ENCODE peak calls at places on chromosomes 5 and 9, in ten cellular contexts. One of them, this sample, is unnamed.

GRCh38 chr9:14315754-14316573 is 2.0 kb upstream of the NFIB start:
- DNase-seq in C1 segment of cervical spinal cord: no peak
- DNase-seq in stimulated activated CD4-positive, alpha-beta T cell treated with anti-CD3 and anti-CD28 coated beads, Interleukin-4, amount 100 ng/mL, for 4 hours: no peak
- DNase-seq in HT-29: peak; percentile 59
- DNase-seq in NCI-H510A treated with DMSO at 0.1 percent for 48 hours: peak; percentile 26
- DNase-seq in upper lobe of left lung: peak; percentile 78
- DNase-seq in activated CD4-positive, alpha-beta T cell treated with anti-CD3 and anti-CD28 coated beads, Interleukin-2, amount 50 U/mL, for 4 hours: no peak
- DNase-seq in iris pigment epithelial cell: peak; percentile 54
- DNase-seq in NCI-H1105 treated with DMSO at 0.1 percent for 48 hours: no peak
- DNase-seq in GM23338: peak; percentile 69
- DNase-seq in this sample: peak; percentile 56

GRCh38 chr5:126552614-126553013 is 42.4 kb downstream of the ALDH7A1 start:
- DNase-seq in C1 segment of cervical spinal cord: no peak
- DNase-seq in stimulated activated CD4-positive, alpha-beta T cell treated with anti-CD3 and anti-CD28 coated beads, Interleukin-4, amount 100 ng/mL, for 4 hours: no peak
- DNase-seq in HT-29: no peak
- DNase-seq in NCI-H510A treated with DMSO at 0.1 percent for 48 hours: no peak
- DNase-seq in upper lobe of left lung: no peak
- DNase-seq in activated CD4-positive, alpha-beta T cell treated with anti-CD3 and anti-CD28 coated beads, Interleukin-2, amount 50 U/mL, for 4 hours: no peak
- DNase-seq in iris pigment epithelial cell: no peak
- DNase-seq in NCI-H1105 treated with DMSO at 0.1 percent for 48 hours: no peak
- DNase-seq in GM23338: no peak
- DNase-seq in this sample: no peak

GRCh38 chr5:39151731-39152130 is 67.6 kb downstream of the FYB1 start:
- DNase-seq in C1 segment of cervical spinal cord: no peak
- DNase-seq in stimulated activated CD4-positive, alpha-beta T cell treated with anti-CD3 and anti-CD28 coated beads, Interleukin-4, amount 100 ng/mL, for 4 hours: no peak
- DNase-seq in HT-29: no peak
- DNase-seq in NCI-H510A treated with DMSO at 0.1 percent for 48 hours: no peak
- DNase-seq in upper lobe of left lung: no peak
- DNase-seq in activated CD4-positive, alpha-beta T cell treated with anti-CD3 and anti-CD28 coated beads, Interleukin-2, amount 50 U/mL, for 4 hours: no peak
- DNase-seq in iris pigment epithelial cell: no peak
- DNase-seq in NCI-H1105 treated with DMSO at 0.1 percent for 48 hours: no peak
- DNase-seq in GM23338: no peak
- DNase-seq in this sample: no peak

GRCh38 chr9:109452761-109453160 is 45.3 kb downstream of the PTPN3 start:
- DNase-seq in C1 segment of cervical spinal cord: no peak
- DNase-seq in stimulated activated CD4-positive, alpha-beta T cell treated with anti-CD3 and anti-CD28 coated beads, Interleukin-4, amount 100 ng/mL, for 4 hours: no peak
- DNase-seq in HT-29: no peak
- DNase-seq in NCI-H510A treated with DMSO at 0.1 percent for 48 hours: no peak
- DNase-seq in upper lobe of left lung: no peak
- DNase-seq in activated CD4-positive, alpha-beta T cell treated with anti-CD3 and anti-CD28 coated beads, Interleukin-2, amount 50 U/mL, for 4 hours: no peak
- DNase-seq in iris pigment epithelial cell: peak; percentile 97
- DNase-seq in NCI-H1105 treated with DMSO at 0.1 percent for 48 hours: no peak
- DNase-seq in GM23338: no peak
- DNase-seq in this sample: no peak

GRCh38 chr5:56410696-56411095 is 177.6 kb upstream of the ANKRD55 start:
- DNase-seq in C1 segment of cervical spinal cord: no peak
- DNase-seq in stimulated activated CD4-positive, alpha-beta T cell treated with anti-CD3 and anti-CD28 coated beads, Interleukin-4, amount 100 ng/mL, for 4 hours: no peak
- DNase-seq in HT-29: no peak
- DNase-seq in NCI-H510A treated with DMSO at 0.1 percent for 48 hours: no peak
- DNase-seq in upper lobe of left lung: peak; percentile 22
- DNase-seq in activated CD4-positive, alpha-beta T cell treated with anti-CD3 and anti-CD28 coated beads, Interleukin-2, amount 50 U/mL, for 4 hours: no peak
- DNase-seq in iris pigment epithelial cell: no peak
- DNase-seq in NCI-H1105 treated with DMSO at 0.1 percent for 48 hours: no peak
- DNase-seq in GM23338: no peak
- DNase-seq in this sample: no peak

GRCh38 chr9:15308511-15308910 is 1.5 kb upstream of the TTC39B start:
- DNase-seq in C1 segment of cervical spinal cord: no peak
- DNase-seq in stimulated activated CD4-positive, alpha-beta T cell treated with anti-CD3 and anti-CD28 coated beads, Interleukin-4, amount 100 ng/mL, for 4 hours: no peak
- DNase-seq in HT-29: no peak
- DNase-seq in NCI-H510A treated with DMSO at 0.1 percent for 48 hours: no peak
- DNase-seq in upper lobe of left lung: no peak
- DNase-seq in activated CD4-positive, alpha-beta T cell treated with anti-CD3 and anti-CD28 coated beads, Interleukin-2, amount 50 U/mL, for 4 hours: no peak
- DNase-seq in iris pigment epithelial cell: peak; percentile 86
- DNase-seq in NCI-H1105 treated with DMSO at 0.1 percent for 48 hours: no peak
- DNase-seq in GM23338: no peak
- DNase-seq in this sample: no peak

GRCh38 chr5:33479321-33479720 is 38.6 kb downstream of the TARS1 start:
- DNase-seq in C1 segment of cervical spinal cord: no peak
- DNase-seq in stimulated activated CD4-positive, alpha-beta T cell treated with anti-CD3 and anti-CD28 coated beads, Interleukin-4, amount 100 ng/mL, for 4 hours: no peak
- DNase-seq in HT-29: no peak
- DNase-seq in NCI-H510A treated with DMSO at 0.1 percent for 48 hours: no peak
- DNase-seq in upper lobe of left lung: no peak
- DNase-seq in activated CD4-positive, alpha-beta T cell treated with anti-CD3 and anti-CD28 coated beads, Interleukin-2, amount 50 U/mL, for 4 hours: no peak
- DNase-seq in iris pigment epithelial cell: peak; percentile 88
- DNase-seq in NCI-H1105 treated with DMSO at 0.1 percent for 48 hours: no peak
- DNase-seq in GM23338: no peak
- DNase-seq in this sample: no peak

GRCh38 chr5:122485226-122485625 is 173.2 kb downstream of the SNCAIP start:
- DNase-seq in C1 segment of cervical spinal cord: no peak
- DNase-seq in stimulated activated CD4-positive, alpha-beta T cell treated with anti-CD3 and anti-CD28 coated beads, Interleukin-4, amount 100 ng/mL, for 4 hours: no peak
- DNase-seq in HT-29: no peak
- DNase-seq in NCI-H510A treated with DMSO at 0.1 percent for 48 hours: no peak
- DNase-seq in upper lobe of left lung: no peak
- DNase-seq in activated CD4-positive, alpha-beta T cell treated with anti-CD3 and anti-CD28 coated beads, Interleukin-2, amount 50 U/mL, for 4 hours: no peak
- DNase-seq in iris pigment epithelial cell: no peak
- DNase-seq in NCI-H1105 treated with DMSO at 0.1 percent for 48 hours: no peak
- DNase-seq in GM23338: no peak
- DNase-seq in this sample: no peak

GRCh38 chr5:120396186-120396585 is 67.9 kb upstream of the PRR16 start:
- DNase-seq in C1 segment of cervical spinal cord: no peak
- DNase-seq in stimulated activated CD4-positive, alpha-beta T cell treated with anti-CD3 and anti-CD28 coated beads, Interleukin-4, amount 100 ng/mL, for 4 hours: no peak
- DNase-seq in HT-29: no peak
- DNase-seq in NCI-H510A treated with DMSO at 0.1 percent for 48 hours: no peak
- DNase-seq in upper lobe of left lung: no peak
- DNase-seq in activated CD4-positive, alpha-beta T cell treated with anti-CD3 and anti-CD28 coated beads, Interleukin-2, amount 50 U/mL, for 4 hours: no peak
- DNase-seq in iris pigment epithelial cell: peak; percentile 68
- DNase-seq in NCI-H1105 treated with DMSO at 0.1 percent for 48 hours: no peak
- DNase-seq in GM23338: no peak
- DNase-seq in this sample: no peak

GRCh38 chr9:108412755-108413154 is 443.0 kb downstream of the ACTL7B start:
- DNase-seq in C1 segment of cervical spinal cord: no peak
- DNase-seq in stimulated activated CD4-positive, alpha-beta T cell treated with anti-CD3 and anti-CD28 coated beads, Interleukin-4, amount 100 ng/mL, for 4 hours: no peak
- DNase-seq in HT-29: peak; percentile 31
- DNase-seq in NCI-H510A treated with DMSO at 0.1 percent for 48 hours: no peak
- DNase-seq in upper lobe of left lung: no peak
- DNase-seq in activated CD4-positive, alpha-beta T cell treated with anti-CD3 and anti-CD28 coated beads, Interleukin-2, amount 50 U/mL, for 4 hours: no peak
- DNase-seq in iris pigment epithelial cell: peak; percentile 8
- DNase-seq in NCI-H1105 treated with DMSO at 0.1 percent for 48 hours: no peak
- DNase-seq in GM23338: peak; percentile 93
- DNase-seq in this sample: no peak

GRCh38 chr5:59745422-59745863 is 148.1 kb downstream of the PDE4D start:
- DNase-seq in C1 segment of cervical spinal cord: no peak
- DNase-seq in stimulated activated CD4-positive, alpha-beta T cell treated with anti-CD3 and anti-CD28 coated beads, Interleukin-4, amount 100 ng/mL, for 4 hours: no peak
- DNase-seq in HT-29: no peak
- DNase-seq in NCI-H510A treated with DMSO at 0.1 percent for 48 hours: no peak
- DNase-seq in upper lobe of left lung: no peak
- DNase-seq in activated CD4-positive, alpha-beta T cell treated with anti-CD3 and anti-CD28 coated beads, Interleukin-2, amount 50 U/mL, for 4 hours: no peak
- DNase-seq in iris pigment epithelial cell: peak; percentile 100
- DNase-seq in NCI-H1105 treated with DMSO at 0.1 percent for 48 hours: no peak
- DNase-seq in GM23338: no peak
- DNase-seq in this sample: no peak

GRCh38 chr5:54646285-54647101 is 128.9 kb downstream of the SNX18 start:
- DNase-seq in C1 segment of cervical spinal cord: peak; percentile 57
- DNase-seq in stimulated activated CD4-positive, alpha-beta T cell treated with anti-CD3 and anti-CD28 coated beads, Interleukin-4, amount 100 ng/mL, for 4 hours: peak; percentile 14
- DNase-seq in HT-29: peak; percentile 39
- DNase-seq in NCI-H510A treated with DMSO at 0.1 percent for 48 hours: peak; percentile 30
- DNase-seq in upper lobe of left lung: peak; percentile 66
- DNase-seq in activated CD4-positive, alpha-beta T cell treated with anti-CD3 and anti-CD28 coated beads, Interleukin-2, amount 50 U/mL, for 4 hours: peak; percentile 25
- DNase-seq in iris pigment epithelial cell: peak; percentile 65
- DNase-seq in NCI-H1105 treated with DMSO at 0.1 percent for 48 hours: no peak
- DNase-seq in GM23338: peak; percentile 49
- DNase-seq in this sample: peak; percentile 49

GRCh38 chr5:130335116-130335515 is 430.9 kb downstream of the CHSY3 start:
- DNase-seq in C1 segment of cervical spinal cord: no peak
- DNase-seq in stimulated activated CD4-positive, alpha-beta T cell treated with anti-CD3 and anti-CD28 coated beads, Interleukin-4, amount 100 ng/mL, for 4 hours: no peak
- DNase-seq in HT-29: no peak
- DNase-seq in NCI-H510A treated with DMSO at 0.1 percent for 48 hours: no peak
- DNase-seq in upper lobe of left lung: no peak
- DNase-seq in activated CD4-positive, alpha-beta T cell treated with anti-CD3 and anti-CD28 coated beads, Interleukin-2, amount 50 U/mL, for 4 hours: no peak
- DNase-seq in iris pigment epithelial cell: peak; percentile 34
- DNase-seq in NCI-H1105 treated with DMSO at 0.1 percent for 48 hours: no peak
- DNase-seq in GM23338: no peak
- DNase-seq in this sample: no peak

GRCh38 chr5:140821375-140822280 is at the start of gene PCDHA5:
- DNase-seq in C1 segment of cervical spinal cord: no peak
- DNase-seq in stimulated activated CD4-positive, alpha-beta T cell treated with anti-CD3 and anti-CD28 coated beads, Interleukin-4, amount 100 ng/mL, for 4 hours: no peak
- DNase-seq in HT-29: no peak
- DNase-seq in NCI-H510A treated with DMSO at 0.1 percent for 48 hours: no peak
- DNase-seq in upper lobe of left lung: peak; percentile 69
- DNase-seq in activated CD4-positive, alpha-beta T cell treated with anti-CD3 and anti-CD28 coated beads, Interleukin-2, amount 50 U/mL, for 4 hours: no peak
- DNase-seq in iris pigment epithelial cell: peak; percentile 7
- DNase-seq in NCI-H1105 treated with DMSO at 0.1 percent for 48 hours: no peak
- DNase-seq in GM23338: peak; percentile 43
- DNase-seq in this sample: peak; percentile 85

GRCh38 chr5:14730881-14731280 is 66.4 kb downstream of the OTULIN start:
- DNase-seq in C1 segment of cervical spinal cord: no peak
- DNase-seq in stimulated activated CD4-positive, alpha-beta T cell treated with anti-CD3 and anti-CD28 coated beads, Interleukin-4, amount 100 ng/mL, for 4 hours: no peak
- DNase-seq in HT-29: no peak
- DNase-seq in NCI-H510A treated with DMSO at 0.1 percent for 48 hours: no peak
- DNase-seq in upper lobe of left lung: peak; percentile 68
- DNase-seq in activated CD4-positive, alpha-beta T cell treated with anti-CD3 and anti-CD28 coated beads, Interleukin-2, amount 50 U/mL, for 4 hours: no peak
- DNase-seq in iris pigment epithelial cell: no peak
- DNase-seq in NCI-H1105 treated with DMSO at 0.1 percent for 48 hours: no peak
- DNase-seq in GM23338: no peak
- DNase-seq in this sample: no peak

GRCh38 chr5:151775025-151775606 is 3.4 kb downstream of the G3BP1 start:
- DNase-seq in C1 segment of cervical spinal cord: no peak
- DNase-seq in stimulated activated CD4-positive, alpha-beta T cell treated with anti-CD3 and anti-CD28 coated beads, Interleukin-4, amount 100 ng/mL, for 4 hours: no peak
- DNase-seq in HT-29: peak; percentile 11
- DNase-seq in NCI-H510A treated with DMSO at 0.1 percent for 48 hours: no peak
- DNase-seq in upper lobe of left lung: no peak
- DNase-seq in activated CD4-positive, alpha-beta T cell treated with anti-CD3 and anti-CD28 coated beads, Interleukin-2, amount 50 U/mL, for 4 hours: no peak
- DNase-seq in iris pigment epithelial cell: no peak
- DNase-seq in NCI-H1105 treated with DMSO at 0.1 percent for 48 hours: no peak
- DNase-seq in GM23338: no peak
- DNase-seq in this sample: no peak

GRCh38 chr9:70079364-70080103 is 35.9 kb downstream of the MAMDC2 start:
- DNase-seq in C1 segment of cervical spinal cord: no peak
- DNase-seq in stimulated activated CD4-positive, alpha-beta T cell treated with anti-CD3 and anti-CD28 coated beads, Interleukin-4, amount 100 ng/mL, for 4 hours: no peak
- DNase-seq in HT-29: peak; percentile 38
- DNase-seq in NCI-H510A treated with DMSO at 0.1 percent for 48 hours: peak; percentile 97
- DNase-seq in upper lobe of left lung: no peak
- DNase-seq in activated CD4-positive, alpha-beta T cell treated with anti-CD3 and anti-CD28 coated beads, Interleukin-2, amount 50 U/mL, for 4 hours: no peak
- DNase-seq in iris pigment epithelial cell: peak; percentile 76
- DNase-seq in NCI-H1105 treated with DMSO at 0.1 percent for 48 hours: peak; percentile 87
- DNase-seq in GM23338: no peak
- DNase-seq in this sample: peak; percentile 87

GRCh38 chr5:180338001-180338707 is 15.0 kb downstream of the GFPT2 start:
- DNase-seq in C1 segment of cervical spinal cord: no peak
- DNase-seq in stimulated activated CD4-positive, alpha-beta T cell treated with anti-CD3 and anti-CD28 coated beads, Interleukin-4, amount 100 ng/mL, for 4 hours: no peak
- DNase-seq in HT-29: no peak
- DNase-seq in NCI-H510A treated with DMSO at 0.1 percent for 48 hours: no peak
- DNase-seq in upper lobe of left lung: peak; percentile 64
- DNase-seq in activated CD4-positive, alpha-beta T cell treated with anti-CD3 and anti-CD28 coated beads, Interleukin-2, amount 50 U/mL, for 4 hours: no peak
- DNase-seq in iris pigment epithelial cell: peak; percentile 66
- DNase-seq in NCI-H1105 treated with DMSO at 0.1 percent for 48 hours: no peak
- DNase-seq in GM23338: no peak
- DNase-seq in this sample: no peak

GRCh38 chr9:129752915-129753724 is at the start of gene PTGES:
- DNase-seq in C1 segment of cervical spinal cord: no peak
- DNase-seq in stimulated activated CD4-positive, alpha-beta T cell treated with anti-CD3 and anti-CD28 coated beads, Interleukin-4, amount 100 ng/mL, for 4 hours: peak; percentile 55
- DNase-seq in HT-29: peak; percentile 29
- DNase-seq in NCI-H510A treated with DMSO at 0.1 percent for 48 hours: peak; percentile 60
- DNase-seq in upper lobe of left lung: peak; percentile 94
- DNase-seq in activated CD4-positive, alpha-beta T cell treated with anti-CD3 and anti-CD28 coated beads, Interleukin-2, amount 50 U/mL, for 4 hours: peak; percentile 56
- DNase-seq in iris pigment epithelial cell: peak; percentile 94
- DNase-seq in NCI-H1105 treated with DMSO at 0.1 percent for 48 hours: no peak
- DNase-seq in GM23338: peak; percentile 61
- DNase-seq in this sample: peak; percentile 20

GRCh38 chr9:113502427-113503008 is 39.0 kb downstream of the RGS3 start:
- DNase-seq in C1 segment of cervical spinal cord: no peak
- DNase-seq in stimulated activated CD4-positive, alpha-beta T cell treated with anti-CD3 and anti-CD28 coated beads, Interleukin-4, amount 100 ng/mL, for 4 hours: no peak
- DNase-seq in HT-29: peak; percentile 15
- DNase-seq in NCI-H510A treated with DMSO at 0.1 percent for 48 hours: no peak
- DNase-seq in upper lobe of left lung: no peak
- DNase-seq in activated CD4-positive, alpha-beta T cell treated with anti-CD3 and anti-CD28 coated beads, Interleukin-2, amount 50 U/mL, for 4 hours: no peak
- DNase-seq in iris pigment epithelial cell: no peak
- DNase-seq in NCI-H1105 treated with DMSO at 0.1 percent for 48 hours: no peak
- DNase-seq in GM23338: no peak
- DNase-seq in this sample: no peak

GRCh38 chr5:149223081-149223848 is 48.4 kb upstream of the AFAP1L1 start:
- DNase-seq in C1 segment of cervical spinal cord: no peak
- DNase-seq in stimulated activated CD4-positive, alpha-beta T cell treated with anti-CD3 and anti-CD28 coated beads, Interleukin-4, amount 100 ng/mL, for 4 hours: no peak
- DNase-seq in HT-29: no peak
- DNase-seq in NCI-H510A treated with DMSO at 0.1 percent for 48 hours: no peak
- DNase-seq in upper lobe of left lung: no peak
- DNase-seq in activated CD4-positive, alpha-beta T cell treated with anti-CD3 and anti-CD28 coated beads, Interleukin-2, amount 50 U/mL, for 4 hours: no peak
- DNase-seq in iris pigment epithelial cell: peak; percentile 20
- DNase-seq in NCI-H1105 treated with DMSO at 0.1 percent for 48 hours: no peak
- DNase-seq in GM23338: no peak
- DNase-seq in this sample: no peak

GRCh38 chr5:72470817-72471216 is 36.4 kb downstream of the ZNF366 start:
- DNase-seq in C1 segment of cervical spinal cord: no peak
- DNase-seq in stimulated activated CD4-positive, alpha-beta T cell treated with anti-CD3 and anti-CD28 coated beads, Interleukin-4, amount 100 ng/mL, for 4 hours: no peak
- DNase-seq in HT-29: no peak
- DNase-seq in NCI-H510A treated with DMSO at 0.1 percent for 48 hours: no peak
- DNase-seq in upper lobe of left lung: no peak
- DNase-seq in activated CD4-positive, alpha-beta T cell treated with anti-CD3 and anti-CD28 coated beads, Interleukin-2, amount 50 U/mL, for 4 hours: no peak
- DNase-seq in iris pigment epithelial cell: no peak
- DNase-seq in NCI-H1105 treated with DMSO at 0.1 percent for 48 hours: no peak
- DNase-seq in GM23338: no peak
- DNase-seq in this sample: no peak

GRCh38 chr5:32108167-32108566 is 66.0 kb downstream of the GOLPH3 start:
- DNase-seq in C1 segment of cervical spinal cord: no peak
- DNase-seq in stimulated activated CD4-positive, alpha-beta T cell treated with anti-CD3 and anti-CD28 coated beads, Interleukin-4, amount 100 ng/mL, for 4 hours: no peak
- DNase-seq in HT-29: no peak
- DNase-seq in NCI-H510A treated with DMSO at 0.1 percent for 48 hours: no peak
- DNase-seq in upper lobe of left lung: no peak
- DNase-seq in activated CD4-positive, alpha-beta T cell treated with anti-CD3 and anti-CD28 coated beads, Interleukin-2, amount 50 U/mL, for 4 hours: no peak
- DNase-seq in iris pigment epithelial cell: no peak
- DNase-seq in NCI-H1105 treated with DMSO at 0.1 percent for 48 hours: no peak
- DNase-seq in GM23338: no peak
- DNase-seq in this sample: no peak

GRCh38 chr9:92609142-92609500 is 60.8 kb downstream of the IPPK start:
- DNase-seq in C1 segment of cervical spinal cord: peak; percentile 27
- DNase-seq in stimulated activated CD4-positive, alpha-beta T cell treated with anti-CD3 and anti-CD28 coated beads, Interleukin-4, amount 100 ng/mL, for 4 hours: no peak
- DNase-seq in HT-29: no peak
- DNase-seq in NCI-H510A treated with DMSO at 0.1 percent for 48 hours: peak; percentile 88
- DNase-seq in upper lobe of left lung: no peak
- DNase-seq in activated CD4-positive, alpha-beta T cell treated with anti-CD3 and anti-CD28 coated beads, Interleukin-2, amount 50 U/mL, for 4 hours: no peak
- DNase-seq in iris pigment epithelial cell: no peak
- DNase-seq in NCI-H1105 treated with DMSO at 0.1 percent for 48 hours: no peak
- DNase-seq in GM23338: peak; percentile 24
- DNase-seq in this sample: peak; percentile 67

GRCh38 chr5:60334281-60334713 is 365.7 kb downstream of the DEPDC1B start:
- DNase-seq in C1 segment of cervical spinal cord: no peak
- DNase-seq in stimulated activated CD4-positive, alpha-beta T cell treated with anti-CD3 and anti-CD28 coated beads, Interleukin-4, amount 100 ng/mL, for 4 hours: no peak
- DNase-seq in HT-29: no peak
- DNase-seq in NCI-H510A treated with DMSO at 0.1 percent for 48 hours: no peak
- DNase-seq in upper lobe of left lung: no peak
- DNase-seq in activated CD4-positive, alpha-beta T cell treated with anti-CD3 and anti-CD28 coated beads, Interleukin-2, amount 50 U/mL, for 4 hours: no peak
- DNase-seq in iris pigment epithelial cell: peak; percentile 92
- DNase-seq in NCI-H1105 treated with DMSO at 0.1 percent for 48 hours: no peak
- DNase-seq in GM23338: no peak
- DNase-seq in this sample: no peak

GRCh38 chr5:158821321-158821720 is 278.4 kb downstream of the EBF1 start:
- DNase-seq in C1 segment of cervical spinal cord: no peak
- DNase-seq in stimulated activated CD4-positive, alpha-beta T cell treated with anti-CD3 and anti-CD28 coated beads, Interleukin-4, amount 100 ng/mL, for 4 hours: no peak
- DNase-seq in HT-29: no peak
- DNase-seq in NCI-H510A treated with DMSO at 0.1 percent for 48 hours: no peak
- DNase-seq in upper lobe of left lung: no peak
- DNase-seq in activated CD4-positive, alpha-beta T cell treated with anti-CD3 and anti-CD28 coated beads, Interleukin-2, amount 50 U/mL, for 4 hours: no peak
- DNase-seq in iris pigment epithelial cell: no peak
- DNase-seq in NCI-H1105 treated with DMSO at 0.1 percent for 48 hours: no peak
- DNase-seq in GM23338: no peak
- DNase-seq in this sample: no peak

GRCh38 chr9:131739988-131740648 is at the start of gene RAPGEF1:
- DNase-seq in C1 segment of cervical spinal cord: peak; percentile 28
- DNase-seq in stimulated activated CD4-positive, alpha-beta T cell treated with anti-CD3 and anti-CD28 coated beads, Interleukin-4, amount 100 ng/mL, for 4 hours: peak; percentile 91
- DNase-seq in HT-29: peak; percentile 24
- DNase-seq in NCI-H510A treated with DMSO at 0.1 percent for 48 hours: peak; percentile 33
- DNase-seq in upper lobe of left lung: peak; percentile 98
- DNase-seq in activated CD4-positive, alpha-beta T cell treated with anti-CD3 and anti-CD28 coated beads, Interleukin-2, amount 50 U/mL, for 4 hours: peak; percentile 73
- DNase-seq in iris pigment epithelial cell: peak; percentile 23
- DNase-seq in NCI-H1105 treated with DMSO at 0.1 percent for 48 hours: peak; percentile 6
- DNase-seq in GM23338: peak; percentile 77
- DNase-seq in this sample: peak; percentile 69

GRCh38 chr9:18238254-18238653 is 235.7 kb upstream of the ADAMTSL1 start:
- DNase-seq in C1 segment of cervical spinal cord: no peak
- DNase-seq in stimulated activated CD4-positive, alpha-beta T cell treated with anti-CD3 and anti-CD28 coated beads, Interleukin-4, amount 100 ng/mL, for 4 hours: no peak
- DNase-seq in HT-29: peak; percentile 5
- DNase-seq in NCI-H510A treated with DMSO at 0.1 percent for 48 hours: no peak
- DNase-seq in upper lobe of left lung: no peak
- DNase-seq in activated CD4-positive, alpha-beta T cell treated with anti-CD3 and anti-CD28 coated beads, Interleukin-2, amount 50 U/mL, for 4 hours: no peak
- DNase-seq in iris pigment epithelial cell: peak; percentile 83
- DNase-seq in NCI-H1105 treated with DMSO at 0.1 percent for 48 hours: no peak
- DNase-seq in GM23338: no peak
- DNase-seq in this sample: no peak

This sample was measured in NCI-H345.